ENCODE peak calls at places on chromosomes 3 and 15, in six cellular contexts. One of them, this sample, is unnamed.

GRCh38 chr15:31435891-31436628 is 109.4 kb downstream of the KLF13 start:
- DNase-seq in IMR-90: no peak
- DNase-seq in H9: no peak
- DNase-seq in neuronal stem cell: no peak
- DNase-seq in mesenchymal stem cell: no peak
- DNase-seq in H1: no peak
- DNase-seq in this sample: no peak

GRCh38 chr3:189171707-189172106 is at the start of gene TPRG1:
- DNase-seq in IMR-90: no peak
- DNase-seq in H9: no peak
- DNase-seq in neuronal stem cell: no peak
- DNase-seq in mesenchymal stem cell: no peak
- DNase-seq in H1: no peak
- DNase-seq in this sample: no peak

GRCh38 chr15:40843885-40844542 is at the start of gene SPINT1:
- DNase-seq in IMR-90: no peak
- DNase-seq in H9: peak; percentile 63
- DNase-seq in neuronal stem cell: no peak
- DNase-seq in mesenchymal stem cell: peak; percentile 22
- DNase-seq in H1: peak; percentile 79
- DNase-seq in this sample: peak; percentile 47

GRCh38 chr3:191330309-191330712 is at the start of gene UTS2B:
- DNase-seq in IMR-90: peak; percentile 93
- DNase-seq in H9: no peak
- DNase-seq in neuronal stem cell: no peak
- DNase-seq in mesenchymal stem cell: peak; percentile 94
- DNase-seq in H1: no peak
- DNase-seq in this sample: peak; percentile 37

GRCh38 chr3:77081240-77081661 is 41.4 kb downstream of the ROBO2 start:
- DNase-seq in IMR-90: peak; percentile 67
- DNase-seq in H9: no peak
- DNase-seq in neuronal stem cell: no peak
- DNase-seq in mesenchymal stem cell: no peak
- DNase-seq in H1: no peak
- DNase-seq in this sample: no peak

GRCh38 chr3:172153335-172153861 is 114.0 kb downstream of the FNDC3B start:
- DNase-seq in IMR-90: peak; percentile 99
- DNase-seq in H9: no peak
- DNase-seq in neuronal stem cell: no peak
- DNase-seq in mesenchymal stem cell: peak; percentile 99
- DNase-seq in H1: no peak
- DNase-seq in this sample: peak; percentile 82

GRCh38 chr3:16311960-16312451 is 47.0 kb downstream of the OXNAD1 start:
- DNase-seq in IMR-90: no peak
- DNase-seq in H9: no peak
- DNase-seq in neuronal stem cell: no peak
- DNase-seq in mesenchymal stem cell: peak; percentile 46
- DNase-seq in H1: no peak
- DNase-seq in this sample: no peak

GRCh38 chr15:42348083-42348482 is 11.2 kb upstream of the CAPN3 start:
- DNase-seq in IMR-90: peak; percentile 83
- DNase-seq in H9: no peak
- DNase-seq in neuronal stem cell: no peak
- DNase-seq in mesenchymal stem cell: no peak
- DNase-seq in H1: no peak
- DNase-seq in this sample: peak; percentile 92

GRCh38 chr3:27559835-27560234 is 75.7 kb upstream of the SLC4A7 start:
- DNase-seq in IMR-90: peak; percentile 88
- DNase-seq in H9: no peak
- DNase-seq in neuronal stem cell: no peak
- DNase-seq in mesenchymal stem cell: no peak
- DNase-seq in H1: no peak
- DNase-seq in this sample: peak; percentile 97

GRCh38 chr3:177960722-177961121 is 575.5 kb upstream of the KCNMB2 start:
- DNase-seq in IMR-90: no peak
- DNase-seq in H9: no peak
- DNase-seq in neuronal stem cell: no peak
- DNase-seq in mesenchymal stem cell: no peak
- DNase-seq in H1: no peak
- DNase-seq in this sample: no peak

GRCh38 chr3:177960014-177960413 is 576.2 kb upstream of the KCNMB2 start:
- DNase-seq in IMR-90: peak; percentile 37
- DNase-seq in H9: no peak
- DNase-seq in neuronal stem cell: no peak
- DNase-seq in mesenchymal stem cell: peak; percentile 49
- DNase-seq in H1: no peak
- DNase-seq in this sample: no peak

GRCh38 chr3:177961784-177962183 is 574.5 kb upstream of the KCNMB2 start:
- DNase-seq in IMR-90: no peak
- DNase-seq in H9: no peak
- DNase-seq in neuronal stem cell: no peak
- DNase-seq in mesenchymal stem cell: no peak
- DNase-seq in H1: no peak
- DNase-seq in this sample: no peak

DNA sequence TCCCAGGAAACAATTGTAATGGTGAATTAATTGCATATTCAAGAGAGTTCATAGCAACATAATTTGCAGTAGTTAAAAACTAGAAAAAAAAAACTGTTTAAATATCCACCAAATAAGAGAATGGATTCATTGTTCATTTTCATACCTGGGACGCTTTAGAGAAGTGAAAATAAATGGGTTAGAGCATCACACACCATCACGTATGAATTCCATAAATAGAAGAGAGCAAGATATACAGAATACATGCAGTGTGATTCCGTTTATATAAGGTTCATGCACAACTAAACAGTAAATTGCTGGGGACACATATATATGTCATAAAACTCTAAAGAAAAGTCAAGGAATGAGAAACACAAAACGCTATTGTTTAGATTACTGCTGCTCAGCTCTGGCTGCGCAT is 577.0 kb upstream of the KCNMB2 start:
- DNase-seq in IMR-90: no peak
- DNase-seq in H9: no peak
- DNase-seq in neuronal stem cell: no peak
- DNase-seq in mesenchymal stem cell: no peak
- DNase-seq in H1: no peak
- DNase-seq in this sample: no peak
- H3K14ac ChIP-seq in IMR-90: no peak overlapping the region
- H3K14ac ChIP-seq in H9: no peak overlapping the region
- H3K14ac ChIP-seq in neuronal stem cell: no peak overlapping the region
- H3K14ac ChIP-seq in mesenchymal stem cell: no peak overlapping the region
- H3K14ac ChIP-seq in H1: no peak overlapping the region
- H3K14ac ChIP-seq in this sample: no peak overlapping the region

GRCh38 chr3:131403216-131403895 is 21.8 kb downstream of the NUDT16 start:
- DNase-seq in IMR-90: no peak
- DNase-seq in H9: no peak
- DNase-seq in neuronal stem cell: no peak
- DNase-seq in mesenchymal stem cell: no peak
- DNase-seq in H1: no peak
- DNase-seq in this sample: no peak
- H3K9ac ChIP-seq in IMR-90: no peak overlapping the region
- H3K9ac ChIP-seq in H9: no peak overlapping the region
- H3K9ac ChIP-seq in neuronal stem cell: no peak overlapping the region
- H3K9ac ChIP-seq in mesenchymal stem cell: no peak overlapping the region
- H3K9ac ChIP-seq in H1: no peak overlapping the region
- H3K9ac ChIP-seq in this sample: no peak overlapping the region

GRCh38 chr15:81301385-81301784 is 22.6 kb downstream of the STARD5 start:
- DNase-seq in IMR-90: no peak
- DNase-seq in H9: no peak
- DNase-seq in neuronal stem cell: no peak
- DNase-seq in mesenchymal stem cell: no peak
- DNase-seq in H1: no peak
- DNase-seq in this sample: no peak
- H3K4me1 ChIP-seq in IMR-90: peaks cover 2% of the 10 kb centered on the region
- H3K4me1 ChIP-seq in H9: peaks cover 9% of the 10 kb centered on the region
- H3K4me1 ChIP-seq in neuronal stem cell: peaks cover 22% of the 10 kb centered on the region
- H3K4me1 ChIP-seq in mesenchymal stem cell: peaks cover 8% of the 10 kb centered on the region
- H3K4me1 ChIP-seq in H1: peaks cover 6% of the 10 kb centered on the region
- H3K4me1 ChIP-seq in this sample: peaks cover 8% of the 10 kb centered on the region

GRCh38 chr3:49153349-49153912 is 12.7 kb downstream of the CCDC71 start:
- DNase-seq in IMR-90: no peak
- DNase-seq in H9: no peak
- DNase-seq in neuronal stem cell: no peak
- DNase-seq in mesenchymal stem cell: no peak
- DNase-seq in H1: no peak
- DNase-seq in this sample: no peak

GRCh38 chr3:49157289-49157688 is 8.8 kb downstream of the CCDC71 start:
- DNase-seq in IMR-90: no peak
- DNase-seq in H9: no peak
- DNase-seq in neuronal stem cell: no peak
- DNase-seq in mesenchymal stem cell: no peak
- DNase-seq in H1: no peak
- DNase-seq in this sample: no peak

GRCh38 chr3:49148159-49148558 is 15.3 kb upstream of the LAMB2 start:
- DNase-seq in IMR-90: no peak
- DNase-seq in H9: no peak
- DNase-seq in neuronal stem cell: no peak
- DNase-seq in mesenchymal stem cell: no peak
- DNase-seq in H1: no peak
- DNase-seq in this sample: no peak

GRCh38 chr3:49151610-49152009 is 14.5 kb downstream of the CCDC71 start:
- DNase-seq in IMR-90: no peak
- DNase-seq in H9: no peak
- DNase-seq in neuronal stem cell: no peak
- DNase-seq in mesenchymal stem cell: no peak
- DNase-seq in H1: no peak
- DNase-seq in this sample: no peak
- H3K14ac ChIP-seq in IMR-90: no peak overlapping the region
- H3K14ac ChIP-seq in H9: no peak overlapping the region
- H3K14ac ChIP-seq in neuronal stem cell: no peak overlapping the region
- H3K14ac ChIP-seq in mesenchymal stem cell: no peak overlapping the region
- H3K14ac ChIP-seq in H1: no peak overlapping the region
- H3K14ac ChIP-seq in this sample: no peak overlapping the region

DNA sequence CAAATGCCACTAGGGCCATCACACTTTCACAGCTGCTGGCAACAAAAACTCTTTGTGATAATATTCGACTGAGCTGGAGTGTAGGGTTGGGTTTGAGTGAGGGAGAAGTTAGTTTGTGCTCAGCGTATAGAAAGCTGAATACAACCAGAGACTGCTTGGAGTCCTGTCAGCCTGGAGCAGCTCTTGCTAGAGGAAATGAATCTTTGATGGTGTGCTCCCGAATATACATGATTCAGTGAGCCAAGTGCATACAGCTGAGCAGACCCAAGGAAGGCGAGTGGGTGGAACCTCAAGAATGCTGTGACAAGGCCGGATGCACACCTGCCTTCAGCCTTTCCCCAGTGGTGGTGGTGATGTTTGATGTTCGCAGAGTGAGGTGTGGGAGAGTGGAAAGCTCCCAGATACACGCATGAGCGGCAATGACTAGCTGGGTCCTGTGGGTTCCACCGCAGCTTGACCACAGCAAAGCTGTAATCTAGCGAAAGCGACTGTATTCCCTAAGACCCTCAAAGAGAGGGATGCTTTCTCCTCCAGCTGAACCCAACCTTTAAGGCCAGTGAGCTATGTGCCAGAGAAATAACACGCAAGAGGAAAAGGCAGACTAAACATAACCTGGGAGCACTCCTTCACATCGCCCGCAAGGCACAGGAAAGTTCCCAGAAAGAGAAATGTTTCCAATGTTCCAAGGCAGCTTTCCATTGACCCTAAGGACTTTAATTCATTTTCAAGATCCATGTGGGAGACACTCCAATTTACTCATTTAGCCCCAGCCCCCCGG is 1.2 kb downstream of the ARHGEF3 start:
- DNase-seq in IMR-90: no peak
- DNase-seq in H9: no peak
- DNase-seq in neuronal stem cell: no peak
- DNase-seq in mesenchymal stem cell: peak; percentile 30
- DNase-seq in H1: no peak
- DNase-seq in this sample: no peak
- H3K9ac ChIP-seq in IMR-90: no peak overlapping the region
- H3K9ac ChIP-seq in H9: no peak overlapping the region
- H3K9ac ChIP-seq in neuronal stem cell: no peak overlapping the region
- H3K9ac ChIP-seq in mesenchymal stem cell: peak overlapping the region; percentile 88
- H3K9ac ChIP-seq in H1: no peak overlapping the region
- H3K9ac ChIP-seq in this sample: no peak overlapping the region

DNA sequence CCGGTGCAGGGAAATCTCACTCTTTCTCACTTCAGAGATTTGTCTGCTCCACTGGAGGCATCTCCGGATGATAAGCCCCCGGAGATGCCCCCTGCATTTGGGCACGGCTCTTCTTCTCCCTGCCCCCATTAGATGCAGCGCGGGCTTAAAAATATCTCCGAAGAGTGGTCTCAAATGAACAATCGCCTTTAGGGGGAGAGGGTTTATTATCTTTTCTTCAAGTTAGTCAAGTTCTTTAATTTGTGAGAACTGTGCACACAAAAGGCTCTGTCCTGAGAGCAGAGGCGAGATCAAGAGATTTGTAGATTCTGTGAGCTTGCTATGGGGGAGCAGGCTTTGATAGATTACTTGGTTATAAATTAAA is 645 bp upstream of the PRTG start:
- DNase-seq in IMR-90: no peak
- DNase-seq in H9: no peak
- DNase-seq in neuronal stem cell: no peak
- DNase-seq in mesenchymal stem cell: no peak
- DNase-seq in H1: no peak
- DNase-seq in this sample: no peak
- H3K4me1 ChIP-seq in IMR-90: peaks cover 3% of the 10 kb centered on the region
- H3K4me1 ChIP-seq in H9: no peaks in the 10 kb centered on the region
- H3K4me1 ChIP-seq in neuronal stem cell: peaks cover 8% of the 10 kb centered on the region
- H3K4me1 ChIP-seq in mesenchymal stem cell: peaks cover 7% of the 10 kb centered on the region
- H3K4me1 ChIP-seq in H1: no peaks in the 10 kb centered on the region
- H3K4me1 ChIP-seq in this sample: peaks cover 2% of the 10 kb centered on the region

GRCh38 chr15:78364233-78364632 is 24.1 kb downstream of the CRABP1 start:
- DNase-seq in IMR-90: no peak
- DNase-seq in H9: no peak
- DNase-seq in neuronal stem cell: no peak
- DNase-seq in mesenchymal stem cell: no peak
- DNase-seq in H1: no peak
- DNase-seq in this sample: no peak

GRCh38 chr15:78365931-78366330 is 25.8 kb downstream of the CRABP1 start:
- DNase-seq in IMR-90: no peak
- DNase-seq in H9: no peak
- DNase-seq in neuronal stem cell: no peak
- DNase-seq in mesenchymal stem cell: no peak
- DNase-seq in H1: no peak
- DNase-seq in this sample: no peak

GRCh38 chr15:78368115-78368514 is 28.0 kb downstream of the CRABP1 start:
- DNase-seq in IMR-90: no peak
- DNase-seq in H9: no peak
- DNase-seq in neuronal stem cell: no peak
- DNase-seq in mesenchymal stem cell: no peak
- DNase-seq in H1: no peak
- DNase-seq in this sample: no peak

GRCh38 chr15:78368671-78369070 is 28.5 kb downstream of the CRABP1 start:
- DNase-seq in IMR-90: no peak
- DNase-seq in H9: no peak
- DNase-seq in neuronal stem cell: no peak
- DNase-seq in mesenchymal stem cell: no peak
- DNase-seq in H1: no peak
- DNase-seq in this sample: no peak

GRCh38 chr15:78366342-78366741 is 26.2 kb downstream of the CRABP1 start:
- DNase-seq in IMR-90: no peak
- DNase-seq in H9: no peak
- DNase-seq in neuronal stem cell: no peak
- DNase-seq in mesenchymal stem cell: no peak
- DNase-seq in H1: no peak
- DNase-seq in this sample: no peak
- H3K14ac ChIP-seq in IMR-90: no peak overlapping the region
- H3K14ac ChIP-seq in H9: no peak overlapping the region
- H3K14ac ChIP-seq in neuronal stem cell: no peak overlapping the region
- H3K14ac ChIP-seq in mesenchymal stem cell: no peak overlapping the region
- H3K14ac ChIP-seq in H1: no peak overlapping the region
- H3K14ac ChIP-seq in this sample: no peak overlapping the region

GRCh38 chr3:121998030-121998580 is 23.9 kb downstream of the ILDR1 start:
- DNase-seq in IMR-90: peak; percentile 56
- DNase-seq in H9: no peak
- DNase-seq in neuronal stem cell: no peak
- DNase-seq in mesenchymal stem cell: peak; percentile 54
- DNase-seq in H1: no peak
- DNase-seq in this sample: peak; percentile 23
- H3K9ac ChIP-seq in IMR-90: no peak overlapping the region
- H3K9ac ChIP-seq in H9: no peak overlapping the region
- H3K9ac ChIP-seq in neuronal stem cell: no peak overlapping the region
- H3K9ac ChIP-seq in mesenchymal stem cell: no peak overlapping the region
- H3K9ac ChIP-seq in H1: no peak overlapping the region
- H3K9ac ChIP-seq in this sample: no peak overlapping the region